ENCODE peak calls at places on chromosomes 4 and X, in ten cellular contexts. P is SK-N-SH, X is WERI-Rb-1, H is brain microvascular endothelial cell, O is heart left ventricle, Q is AG09309, B is gastrocnemius medialis, D is IMR-90, N is ovary, J is stomach. W is an unnamed sample.

GRCh38 chrX:119853449-119853848 is 686 bp upstream of the UPF3B start:
- DNase-seq in B (peak), J (no peak), O (no peak), Q (no peak), P (no peak), H (no peak), X (peak), D (no peak), N (no peak), W (no peak)

GRCh38 chr4:78477276-78477675 is 74.3 kb upstream of the ANXA3 start:
- DNase-seq in Q (peak), O (no peak), H (peak), P (no peak), N (no peak), J (no peak), X (no peak), D (peak), B (no peak), W (peak)

GRCh38 chr4:18608910-18609525 is 587.5 kb upstream of the LCORL start:
- DNase-seq in H (no peak), Q (no peak), N (no peak), J (no peak), O (no peak), P (peak), D (no peak), X (no peak), B (no peak), W (no peak)

GRCh38 chr4:113086172-113086695 is 36.8 kb downstream of the ANK2 start:
- DNase-seq in P (no peak), X (no peak), H (no peak), B (no peak), Q (no peak), N (no peak), D (no peak), O (no peak), J (no peak), W (peak)

GRCh38 chr4:7622371-7622770 is 187.6 kb upstream of the PSAPL1 start:
- DNase-seq in H (no peak), O (no peak), N (no peak), Q (no peak), X (no peak), P (peak), J (no peak), B (no peak), D (no peak), W (no peak)

GRCh38 chrX:31071262-31071661 is 579 bp downstream of the FTHL17 start:
- DNase-seq in X (no peak), J (no peak), Q (no peak), B (no peak), H (no peak), D (no peak), O (no peak), P (no peak), N (no peak), W (no peak)

GRCh38 chr4:5805270-5805669 is 87.6 kb downstream of the CRMP1 start:
- DNase-seq in B (no peak), N (no peak), P (no peak), Q (no peak), D (no peak), O (no peak), H (no peak), X (no peak), J (no peak), W (no peak)

GRCh38 chr4:168724960-168725359 is 228.1 kb downstream of the PALLD start:
- DNase-seq in N (no peak), B (no peak), P (no peak), H (peak), J (no peak), O (no peak), X (no peak), Q (peak), D (peak), W (peak)

GRCh38 chrX:82813671-82814078 is 694.4 kb upstream of the POU3F4 start:
- DNase-seq in Q (no peak), H (peak), J (no peak), N (no peak), D (peak), O (no peak), P (no peak), B (no peak), X (no peak), W (no peak)

GRCh38 chrX:41718481-41719245 is 5.3 kb upstream of the GPR82 start:
- DNase-seq in P (no peak), D (no peak), B (no peak), O (no peak), N (no peak), Q (no peak), H (no peak), J (no peak), X (no peak), W (no peak)

GRCh38 chr4:3529363-3529762 is 2.9 kb downstream of the LRPAP1 start:
- DNase-seq in Q (no peak), B (no peak), H (no peak), D (no peak), N (no peak), J (no peak), P (no peak), X (no peak), O (no peak), W (peak)

GRCh38 chr4:48831532-48832015 is 686 bp downstream of the OCIAD1 start:
- DNase-seq in H (no peak), B (no peak), N (no peak), D (peak), P (no peak), O (no peak), J (no peak), Q (no peak), X (no peak), W (no peak)

GRCh38 chr4:165131247-165131832 is 18.7 kb upstream of the TMEM192 start:
- DNase-seq in B (peak), O (peak), Q (peak), P (peak), N (peak), J (peak), H (peak), X (peak), D (peak), W (peak)

GRCh38 chr4:88659061-88659889 is 38.4 kb downstream of the NAP1L5 start:
- DNase-seq in O (peak), Q (peak), D (peak), N (peak), B (peak), X (peak), P (peak), J (peak), H (peak), W (peak)

GRCh38 chrX:101191217-101191750 is 28.3 kb upstream of the DRP2 start:
- DNase-seq in B (no peak), O (peak), D (no peak), X (no peak), P (peak), H (no peak), J (peak), Q (no peak), N (peak), W (no peak)

GRCh38 chr4:26458104-26458503 is 32.2 kb downstream of the CCKAR start:
- DNase-seq in X (no peak), J (no peak), Q (peak), P (no peak), O (no peak), D (peak), N (no peak), B (no peak), H (peak), W (no peak)

DNA sequence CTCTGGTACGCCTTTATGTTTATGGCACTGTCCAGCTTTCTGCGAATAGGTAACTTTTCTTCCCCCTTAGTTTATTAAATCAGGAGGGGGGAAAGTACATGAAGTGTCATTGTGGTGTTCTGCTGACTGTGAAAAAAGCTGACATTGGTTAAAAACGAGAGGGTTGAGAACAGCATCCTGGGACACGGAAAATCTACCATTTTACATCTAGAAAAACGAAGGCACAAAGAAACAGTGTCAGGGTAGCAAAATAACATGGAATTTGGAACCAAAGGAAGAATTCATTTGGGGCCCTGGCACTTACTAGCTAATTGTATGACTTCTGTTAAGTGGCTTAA is 1.2 kb upstream of the AMOT start:
- DNase-seq in X (no peak), B (no peak), J (no peak), P (no peak), H (no peak), O (no peak), N (no peak), D (no peak), Q (no peak), W (no peak)
- H3K4me3 ChIP-seq in X (peak), B (peak), J (peak), P (peak), H (peak), O (peak), N (peak), D (peak), Q (no peak), W (peak)

DNA sequence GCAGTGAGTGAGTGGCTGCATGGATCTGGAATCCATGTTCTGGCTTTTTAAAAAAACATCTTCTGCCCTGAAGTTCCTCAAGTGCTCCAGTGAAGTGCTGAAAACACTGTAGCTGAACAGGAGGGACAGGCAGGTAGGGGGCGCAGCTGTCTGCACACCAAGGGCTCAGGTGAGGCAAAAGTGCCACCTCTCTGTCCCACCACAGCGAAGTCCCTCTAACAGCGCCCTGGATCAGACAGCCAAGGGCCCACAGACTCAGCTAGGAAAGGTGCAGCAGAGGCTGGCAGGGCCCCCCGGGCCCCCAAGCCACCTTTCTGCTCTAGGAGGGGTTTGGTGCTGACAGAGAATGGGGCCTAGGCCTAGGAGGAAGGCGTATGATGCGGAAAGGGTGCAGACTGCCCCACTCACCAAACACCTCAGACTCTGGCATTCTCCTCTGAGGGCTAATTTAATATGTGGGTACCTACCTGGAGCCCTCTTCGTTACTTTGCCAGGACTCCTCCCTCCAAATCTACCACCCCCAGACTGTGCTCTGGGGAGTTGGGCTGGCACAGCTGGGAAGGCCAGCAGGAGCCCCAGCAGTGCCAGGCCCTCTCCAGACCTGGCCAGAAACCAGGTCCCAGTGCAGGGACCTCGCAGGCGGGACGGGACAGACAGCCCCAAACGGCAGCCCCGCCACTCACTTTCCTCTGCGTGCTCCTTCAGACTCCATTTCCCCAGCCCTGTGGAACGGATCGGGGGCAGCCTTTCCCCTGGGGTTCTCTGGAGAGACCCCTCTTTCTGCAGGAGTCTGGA is 73.7 kb downstream of the ENPP6 start:
- DNase-seq in P (no peak), N (no peak), Q (no peak), X (no peak), B (no peak), H (no peak), J (no peak), O (no peak), D (no peak), W (no peak)
- TF ChIP-seq CTCF in P (no peak), N (no peak), Q (no peak), X (peak), B (no peak), H (no peak), J (no peak), O (no peak), D (no peak), W (no peak)

DNA sequence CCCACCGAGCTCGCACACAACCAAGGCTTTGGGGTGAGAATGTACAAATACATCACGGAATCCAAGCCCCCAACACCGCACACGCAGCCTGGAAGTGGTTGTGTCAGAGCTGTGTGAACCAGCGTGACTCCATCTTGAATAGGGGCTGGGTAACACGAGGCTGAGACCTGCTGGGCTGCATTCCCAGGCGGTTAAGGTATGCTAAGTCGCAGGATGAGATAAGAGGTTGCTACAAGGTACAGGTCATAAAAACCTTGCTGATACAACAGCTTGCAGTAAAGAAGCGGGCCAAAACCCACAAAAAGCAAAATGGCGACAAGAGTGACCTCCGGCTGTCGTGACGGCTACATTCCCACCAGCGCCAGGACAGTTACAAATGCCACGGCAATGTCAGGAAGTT is 258.4 kb downstream of the DHRSX start:
- DNase-seq in O (no peak), J (no peak), H (no peak), N (no peak), Q (no peak), X (no peak), D (no peak), B (no peak), P (no peak), W (no peak)
- H3K4me3 ChIP-seq in O (no peak), J (no peak), H (no peak), N (no peak), Q (no peak), X (no peak), D (no peak), B (no peak), P (no peak), W (no peak)

GRCh38 chr4:24736066-24736465 is 59.3 kb upstream of the SOD3 start:
- DNase-seq in Q (no peak), O (no peak), H (peak), N (no peak), B (no peak), D (peak), J (no peak), X (peak), P (no peak), W (peak)
- TF ChIP-seq CTCF in Q (peak), O (peak), H (peak), N (no peak), B (no peak), D (peak), J (no peak), X (peak), P (peak), W (peak)

GRCh38 chr4:95560791-95561190 is 12.0 kb upstream of the UNC5C start:
- DNase-seq in J (no peak), Q (no peak), P (no peak), H (no peak), N (no peak), X (peak), D (no peak), B (no peak), O (no peak), W (no peak)
- H3K4me3 ChIP-seq in J (no peak), Q (no peak), P (no peak), H (no peak), N (no peak), X (no peak), D (no peak), B (no peak), O (no peak), W (no peak)

W was measured in foreskin fibroblast.